ENCODE peak calls at places on chromosomes 13 and 19, in six cellular contexts. One of them, this sample, is unnamed.

GRCh38 chr13:40790232-40790631 is 821 bp downstream of the SLC25A15 start:
- DNase-seq in K562: no peak
- DNase-seq in HepG2: no peak
- DNase-seq in HCT116: no peak
- DNase-seq in GM12878: no peak
- DNase-seq in H1: no peak
- DNase-seq in this sample: no peak

GRCh38 chr19:18541992-18542935 is 1.1 kb downstream of the FKBP8 start:
- DNase-seq in K562: no peak
- DNase-seq in HepG2: no peak
- DNase-seq in HCT116: no peak
- DNase-seq in GM12878: no peak
- DNase-seq in H1: no peak
- DNase-seq in this sample: no peak

GRCh38 chr13:59318320-59318930 is 845.3 kb downstream of the DIAPH3 start:
- DNase-seq in K562: peak; percentile 17
- DNase-seq in HepG2: peak; percentile 58
- DNase-seq in HCT116: peak; percentile 2
- DNase-seq in GM12878: peak; percentile 9
- DNase-seq in H1: peak; percentile 34
- DNase-seq in this sample: peak; percentile 42

GRCh38 chr19:806815-807421 is 9.7 kb downstream of the PTBP1 start:
- DNase-seq in K562: no peak
- DNase-seq in HepG2: no peak
- DNase-seq in HCT116: no peak
- DNase-seq in GM12878: no peak
- DNase-seq in H1: no peak
- DNase-seq in this sample: no peak

GRCh38 chr13:49437705-49438104 is 6.2 kb downstream of the CAB39L start:
- DNase-seq in K562: no peak
- DNase-seq in HepG2: no peak
- DNase-seq in HCT116: no peak
- DNase-seq in GM12878: no peak
- DNase-seq in H1: no peak
- DNase-seq in this sample: no peak

GRCh38 chr13:70856706-70857105 is 748.5 kb upstream of the KLHL1 start:
- DNase-seq in K562: no peak
- DNase-seq in HepG2: no peak
- DNase-seq in HCT116: no peak
- DNase-seq in GM12878: no peak
- DNase-seq in H1: no peak
- DNase-seq in this sample: no peak

GRCh38 chr19:982567-983170 is 1.5 kb upstream of the WDR18 start:
- DNase-seq in K562: peak; percentile 88
- DNase-seq in HepG2: peak; percentile 49
- DNase-seq in HCT116: no peak
- DNase-seq in GM12878: no peak
- DNase-seq in H1: peak; percentile 50
- DNase-seq in this sample: peak; percentile 60

GRCh38 chr13:109256866-109257760 is 529.3 kb downstream of the IRS2 start:
- DNase-seq in K562: no peak
- DNase-seq in HepG2: peak; percentile 74
- DNase-seq in HCT116: peak; percentile 78
- DNase-seq in GM12878: no peak
- DNase-seq in H1: no peak
- DNase-seq in this sample: no peak

GRCh38 chr13:44350775-44351504 is 22.7 kb upstream of the SERP2 start:
- DNase-seq in K562: no peak
- DNase-seq in HepG2: no peak
- DNase-seq in HCT116: no peak
- DNase-seq in GM12878: no peak
- DNase-seq in H1: no peak
- DNase-seq in this sample: no peak

GRCh38 chr13:23824355-23824754 is 64.8 kb downstream of the MIPEP start:
- DNase-seq in K562: no peak
- DNase-seq in HepG2: no peak
- DNase-seq in HCT116: no peak
- DNase-seq in GM12878: no peak
- DNase-seq in H1: no peak
- DNase-seq in this sample: no peak

GRCh38 chr13:33787051-33787591 is 30.8 kb upstream of the RFC3 start:
- DNase-seq in K562: no peak
- DNase-seq in HepG2: no peak
- DNase-seq in HCT116: no peak
- DNase-seq in GM12878: peak; percentile 33
- DNase-seq in H1: no peak
- DNase-seq in this sample: no peak

GRCh38 chr19:46076951-46077814 is 36.4 kb upstream of the IGFL4 start:
- DNase-seq in K562: peak; percentile 88
- DNase-seq in HepG2: peak; percentile 87
- DNase-seq in HCT116: peak; percentile 82
- DNase-seq in GM12878: no peak
- DNase-seq in H1: peak; percentile 63
- DNase-seq in this sample: peak; percentile 74

GRCh38 chr19:461664-462551 is 1.1 kb upstream of the SHC2 start:
- DNase-seq in K562: peak; percentile 93
- DNase-seq in HepG2: peak; percentile 66
- DNase-seq in HCT116: no peak
- DNase-seq in GM12878: no peak
- DNase-seq in H1: no peak
- DNase-seq in this sample: no peak

GRCh38 chr19:35901055-35901644 is 810 bp upstream of the NFKBID start:
- DNase-seq in K562: no peak
- DNase-seq in HepG2: no peak
- DNase-seq in HCT116: no peak
- DNase-seq in GM12878: no peak
- DNase-seq in H1: no peak
- DNase-seq in this sample: no peak

GRCh38 chr19:3397266-3398022 is 31.1 kb downstream of the NFIC start:
- DNase-seq in K562: peak; percentile 54
- DNase-seq in HepG2: peak; percentile 90
- DNase-seq in HCT116: peak; percentile 21
- DNase-seq in GM12878: no peak
- DNase-seq in H1: no peak
- DNase-seq in this sample: peak; percentile 27

GRCh38 chr13:41660426-41660825 is 203.1 kb downstream of the RGCC start:
- DNase-seq in K562: no peak
- DNase-seq in HepG2: no peak
- DNase-seq in HCT116: no peak
- DNase-seq in GM12878: no peak
- DNase-seq in H1: no peak
- DNase-seq in this sample: no peak

GRCh38 chr13:32164622-32165268 is 133.2 kb downstream of the FRY start:
- DNase-seq in K562: peak; percentile 60
- DNase-seq in HepG2: peak; percentile 69
- DNase-seq in HCT116: peak; percentile 75
- DNase-seq in GM12878: peak; percentile 11
- DNase-seq in H1: peak; percentile 10
- DNase-seq in this sample: peak; percentile 52
- TF ChIP-seq ZNF274 in K562: no peak
- TF ChIP-seq ZNF274 in HepG2: no peak
- TF ChIP-seq ZNF274 in HCT116: no peak
- TF ChIP-seq ZNF274 in GM12878: no peak
- TF ChIP-seq ZNF274 in H1: no peak
- TF ChIP-seq ZNF274 in this sample: no peak

GRCh38 chr19:8001995-8002849 is 3.2 kb downstream of the ELAVL1 start:
- DNase-seq in K562: peak; percentile 81
- DNase-seq in HepG2: peak; percentile 75
- DNase-seq in HCT116: peak; percentile 55
- DNase-seq in GM12878: peak; percentile 44
- DNase-seq in H1: peak; percentile 79
- DNase-seq in this sample: peak; percentile 78
- H3K4me1 ChIP-seq in K562: peaks cover 36% of the 10 kb centered on the region
- H3K4me1 ChIP-seq in HepG2: peaks cover 51% of the 10 kb centered on the region
- H3K4me1 ChIP-seq in HCT116: peaks cover 21% of the 10 kb centered on the region
- H3K4me1 ChIP-seq in GM12878: peaks cover 34% of the 10 kb centered on the region
- H3K4me1 ChIP-seq in H1: peaks cover 6% of the 10 kb centered on the region
- H3K4me1 ChIP-seq in this sample: peaks cover 18% of the 10 kb centered on the region

DNA sequence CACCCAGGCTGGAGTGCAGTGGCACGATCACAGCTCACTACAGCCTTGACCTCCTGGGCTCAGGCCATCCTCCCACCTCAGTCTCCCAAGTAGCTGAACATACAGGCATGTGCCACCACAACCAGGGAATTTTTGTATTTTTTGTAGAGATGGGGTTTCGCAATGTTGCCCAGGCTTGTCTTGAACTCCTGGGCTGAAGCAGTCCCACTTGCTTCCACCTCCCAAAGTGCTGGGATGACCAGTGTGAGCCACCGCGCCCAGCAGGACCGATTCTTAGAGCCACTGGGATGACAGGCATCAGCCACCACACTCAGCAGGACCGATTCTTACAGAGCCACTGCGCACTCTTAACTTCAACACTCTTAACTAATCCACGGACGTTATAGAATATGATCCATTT is 54.9 kb upstream of the RANBP3 start:
- DNase-seq in K562: no peak
- DNase-seq in HepG2: no peak
- DNase-seq in HCT116: no peak
- DNase-seq in GM12878: no peak
- DNase-seq in H1: no peak
- DNase-seq in this sample: no peak
- TF ChIP-seq ZNF274 in K562: no peak
- TF ChIP-seq ZNF274 in HepG2: no peak
- TF ChIP-seq ZNF274 in HCT116: no peak
- TF ChIP-seq ZNF274 in GM12878: no peak
- TF ChIP-seq ZNF274 in H1: no peak
- TF ChIP-seq ZNF274 in this sample: no peak

GRCh38 chr19:13986348-13986904 is 19.7 kb downstream of the RFX1 start:
- DNase-seq in K562: no peak
- DNase-seq in HepG2: no peak
- DNase-seq in HCT116: no peak
- DNase-seq in GM12878: peak; percentile 93
- DNase-seq in H1: peak; percentile 68
- DNase-seq in this sample: peak; percentile 84

GRCh38 chr19:13983213-13983889 is 22.8 kb downstream of the RFX1 start:
- DNase-seq in K562: no peak
- DNase-seq in HepG2: no peak
- DNase-seq in HCT116: no peak
- DNase-seq in GM12878: no peak
- DNase-seq in H1: no peak
- DNase-seq in this sample: no peak

GRCh38 chr19:13985771-13986347 is 20.3 kb downstream of the RFX1 start:
- DNase-seq in K562: no peak
- DNase-seq in HepG2: no peak
- DNase-seq in HCT116: no peak
- DNase-seq in GM12878: no peak
- DNase-seq in H1: no peak
- DNase-seq in this sample: no peak

GRCh38 chr19:13984186-13984585 is 21.9 kb downstream of the RFX1 start:
- DNase-seq in K562: no peak
- DNase-seq in HepG2: no peak
- DNase-seq in HCT116: no peak
- DNase-seq in GM12878: no peak
- DNase-seq in H1: no peak
- DNase-seq in this sample: no peak

DNA sequence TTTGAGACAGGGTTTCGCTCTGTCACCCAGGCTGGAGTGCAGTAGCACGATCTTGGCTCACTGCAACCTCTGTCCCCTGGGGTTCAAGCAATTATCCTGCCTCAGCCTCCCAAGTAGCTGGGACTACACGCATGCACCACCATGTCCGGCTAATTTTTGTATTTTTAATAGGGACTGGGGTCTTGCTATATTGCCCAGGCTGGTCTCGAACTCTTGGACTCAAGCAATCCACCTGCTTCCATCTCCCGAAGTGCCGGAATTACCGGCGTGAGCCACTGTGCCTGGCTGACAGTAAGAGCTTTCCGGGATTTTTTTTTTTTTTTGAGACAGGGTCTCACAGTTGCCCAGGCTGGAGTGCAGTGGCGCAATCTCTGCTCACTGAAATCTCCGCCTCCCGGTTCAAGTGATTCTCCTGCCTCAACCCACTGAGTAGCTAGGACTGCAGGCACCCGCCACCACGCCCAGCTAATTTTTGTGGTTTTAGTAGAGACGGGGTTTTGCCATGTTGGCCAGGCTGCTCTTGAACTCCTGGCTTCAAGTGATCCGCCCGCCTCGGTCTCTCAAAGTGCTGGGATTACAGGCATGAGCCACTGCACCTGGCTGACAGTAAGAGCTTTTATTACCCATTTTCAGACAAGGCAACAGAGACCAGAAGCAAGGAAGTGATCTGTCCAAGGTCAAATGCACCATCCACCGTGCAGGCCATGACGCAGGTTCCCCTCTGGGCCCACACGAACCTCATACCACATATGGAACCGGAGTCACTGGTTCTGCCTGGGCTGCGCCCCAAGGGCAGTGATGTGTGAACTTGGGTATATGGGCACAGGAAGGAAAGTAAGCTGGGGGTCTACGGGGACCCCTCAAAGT is 21.0 kb downstream of the RFX1 start:
- DNase-seq in K562: no peak
- DNase-seq in HepG2: peak; percentile 18
- DNase-seq in HCT116: no peak
- DNase-seq in GM12878: no peak
- DNase-seq in H1: no peak
- DNase-seq in this sample: no peak
- H3K4me1 ChIP-seq in K562: peaks cover 55% of the 10 kb centered on the region
- H3K4me1 ChIP-seq in HepG2: peaks cover 35% of the 10 kb centered on the region
- H3K4me1 ChIP-seq in HCT116: peaks cover 8% of the 10 kb centered on the region
- H3K4me1 ChIP-seq in GM12878: peaks cover 27% of the 10 kb centered on the region
- H3K4me1 ChIP-seq in H1: peaks cover 40% of the 10 kb centered on the region
- H3K4me1 ChIP-seq in this sample: peaks cover 54% of the 10 kb centered on the region